ENCODE peak calls at places on chromosomes 7 and 10, in six cellular contexts. H, M, T, X, F and P are unnamed samples. For H3K4me1, the result is how much of the 10 kb centered on the place peaks cover.

GRCh38 chr10:120262857-120263547 is 194.0 kb upstream of the PLPP4 start:
- DNase-seq in M (no peak), T (peak), H (no peak), X (no peak), F (peak), P (no peak)

GRCh38 chr7:66535414-66536329 is 93.0 kb upstream of the KCTD7 start:
- DNase-seq in X (peak), H (no peak), T (no peak), M (no peak), F (no peak), P (no peak)

GRCh38 chr10:4028838-4029583 is 244.0 kb upstream of the KLF6 start:
- DNase-seq in T (no peak), X (no peak), H (no peak), F (no peak), M (no peak), P (no peak)

GRCh38 chr10:74113546-74113945 is 37.1 kb downstream of the AP3M1 start:
- DNase-seq in H (no peak), T (peak), F (peak), M (no peak), X (no peak), P (no peak)

GRCh38 chr10:29702288-29703164 is 67.8 kb upstream of the SVIL start:
- DNase-seq in F (no peak), H (no peak), M (no peak), T (peak), X (no peak), P (no peak)

GRCh38 chr7:45682358-45682735 is 108.2 kb downstream of the ADCY1 start:
- DNase-seq in F (no peak), X (no peak), M (no peak), H (no peak), T (no peak), P (no peak)

GRCh38 chr7:157602581-157602980 is 265.8 kb downstream of the DNAJB6 start:
- DNase-seq in H (no peak), F (no peak), X (no peak), T (no peak), M (no peak), P (no peak)

GRCh38 chr7:124566576-124566975 is 199.0 kb downstream of the GPR37 start:
- DNase-seq in T (no peak), H (peak), X (no peak), F (peak), M (peak), P (no peak)

GRCh38 chr10:113709221-113709838 is 29.6 kb downstream of the CASP7 start:
- DNase-seq in F (peak), H (no peak), X (peak), T (peak), M (no peak), P (no peak)

GRCh38 chr7:129213828-129214227 is 11.0 kb upstream of the AHCYL2 start:
- DNase-seq in X (peak), F (peak), M (peak), T (no peak), H (peak), P (peak)

GRCh38 chr7:79979437-79979836 is 155.2 kb upstream of the GNAI1 start:
- DNase-seq in F (peak), T (peak), X (no peak), H (no peak), M (no peak), P (no peak)

GRCh38 chr10:13054844-13055243 is 45.1 kb upstream of the OPTN start:
- DNase-seq in X (no peak), M (no peak), F (no peak), H (no peak), T (no peak), P (no peak)

GRCh38 chr10:112184052-112184371 is 447 bp upstream of the GPAM start:
- DNase-seq in T (no peak), F (peak), H (no peak), X (no peak), M (no peak), P (no peak)

GRCh38 chr10:121539757-121540156 is 58.5 kb downstream of the FGFR2 start:
- DNase-seq in X (no peak), M (no peak), F (no peak), T (no peak), H (no peak), P (no peak)

GRCh38 chr7:100799037-100799896 is 28.1 kb downstream of the EPHB4 start:
- DNase-seq in T (peak), H (peak), X (peak), M (peak), F (peak), P (peak)

GRCh38 chr10:114384181-114384580 is 20.1 kb downstream of the AFAP1L2 start:
- DNase-seq in T (no peak), M (no peak), H (no peak), F (no peak), X (no peak), P (no peak)

GRCh38 chr10:76023007-76023406 is 591.6 kb downstream of the LRMDA start:
- DNase-seq in X (no peak), M (no peak), H (no peak), T (no peak), F (no peak), P (no peak)

GRCh38 chr10:107437921-107438320 is 273.4 kb upstream of the SORCS1 start:
- DNase-seq in M (no peak), F (no peak), T (no peak), H (no peak), X (no peak), P (no peak)

GRCh38 chr7:16062269-16062668 is 359.1 kb downstream of the CRPPA start:
- DNase-seq in M (no peak), X (no peak), F (peak), H (no peak), T (peak), P (no peak)

GRCh38 chr7:127847641-127848040 is 183.6 kb downstream of the LRRC4 start:
- DNase-seq in X (no peak), T (no peak), H (no peak), M (no peak), F (no peak), P (no peak)

GRCh38 chr7:155343150-155343549 is 45.5 kb downstream of the INSIG1 start:
- DNase-seq in T (no peak), M (no peak), H (no peak), X (no peak), F (no peak), P (no peak)

GRCh38 chr7:40733111-40733510 is 598.3 kb downstream of the SUGCT start:
- DNase-seq in F (no peak), T (no peak), H (no peak), M (no peak), X (no peak), P (no peak)

GRCh38 chr7:51070163-51070562 is 246.4 kb downstream of the COBL start:
- DNase-seq in M (no peak), T (peak), H (no peak), X (no peak), F (peak), P (no peak)

GRCh38 chr7:144738708-144739314 is 97.0 kb downstream of the TPK1 start:
- DNase-seq in M (peak), T (peak), H (peak), X (peak), F (peak), P (peak)

GRCh38 chr7:87330942-87331341 is 14.5 kb upstream of the CROT start:
- DNase-seq in T (no peak), H (peak), X (no peak), F (no peak), M (no peak), P (peak)

GRCh38 chr10:4721994-4722753 is 103.8 kb upstream of the AKR1E2 start:
- DNase-seq in T (peak), H (no peak), X (peak), M (no peak), F (peak), P (no peak)

GRCh38 chr7:157770716-157771320 is 434.0 kb downstream of the DNAJB6 start:
- DNase-seq in X (no peak), F (no peak), T (no peak), H (no peak), M (no peak), P (no peak)

GRCh38 chr7:158816995-158817394 is 12.3 kb downstream of the ESYT2 start:
- DNase-seq in T (no peak), H (no peak), M (no peak), X (peak), F (peak), P (no peak)

GRCh38 chr7:112449353-112449752 is 907 bp upstream of the IFRD1 start:
- DNase-seq in M (no peak), T (peak), X (peak), H (no peak), F (peak), P (peak)

GRCh38 chr10:110335314-110336064 is 30.8 kb upstream of the SMNDC1 start:
- DNase-seq in M (no peak), X (no peak), T (no peak), H (no peak), F (no peak), P (no peak)

GRCh38 chr7:14690486-14690885 is 212.1 kb downstream of the DGKB start:
- DNase-seq in F (no peak), M (no peak), H (no peak), T (no peak), X (no peak), P (no peak)

GRCh38 chr10:35140126-35140525 is 13.5 kb downstream of the CREM start:
- DNase-seq in H (no peak), F (no peak), T (no peak), X (no peak), M (no peak), P (no peak)

GRCh38 chr10:34815174-34816066 is at the start of gene PARD3:
- DNase-seq in X (peak), T (peak), M (peak), F (peak), H (peak), P (no peak)

GRCh38 chr7:95478139-95479037 is 7.4 kb upstream of the ASB4 start:
- DNase-seq in M (peak), F (no peak), X (peak), T (peak), H (peak), P (no peak)

GRCh38 chr7:150962743-150963399 is 15.2 kb downstream of the KCNH2 start:
- DNase-seq in F (peak), T (peak), M (peak), X (peak), H (peak), P (peak)

GRCh38 chr7:115047968-115048720 is 126.2 kb downstream of the MDFIC start:
- DNase-seq in H (no peak), F (no peak), T (peak), M (no peak), X (no peak), P (no peak)

GRCh38 chr10:112946649-112947048 is 3.4 kb upstream of the TCF7L2 start:
- DNase-seq in M (no peak), X (peak), F (no peak), T (no peak), H (no peak), P (no peak)

GRCh38 chr7:63073286-63073685 is 925.4 kb upstream of the ZNF722 start:
- DNase-seq in M (no peak), F (no peak), H (no peak), T (no peak), X (no peak), P (no peak)
- TF ChIP-seq EZH2phosphoT487 in M (no peak), F (no peak), H (no peak), T (no peak), X (no peak), P (no peak)

DNA sequence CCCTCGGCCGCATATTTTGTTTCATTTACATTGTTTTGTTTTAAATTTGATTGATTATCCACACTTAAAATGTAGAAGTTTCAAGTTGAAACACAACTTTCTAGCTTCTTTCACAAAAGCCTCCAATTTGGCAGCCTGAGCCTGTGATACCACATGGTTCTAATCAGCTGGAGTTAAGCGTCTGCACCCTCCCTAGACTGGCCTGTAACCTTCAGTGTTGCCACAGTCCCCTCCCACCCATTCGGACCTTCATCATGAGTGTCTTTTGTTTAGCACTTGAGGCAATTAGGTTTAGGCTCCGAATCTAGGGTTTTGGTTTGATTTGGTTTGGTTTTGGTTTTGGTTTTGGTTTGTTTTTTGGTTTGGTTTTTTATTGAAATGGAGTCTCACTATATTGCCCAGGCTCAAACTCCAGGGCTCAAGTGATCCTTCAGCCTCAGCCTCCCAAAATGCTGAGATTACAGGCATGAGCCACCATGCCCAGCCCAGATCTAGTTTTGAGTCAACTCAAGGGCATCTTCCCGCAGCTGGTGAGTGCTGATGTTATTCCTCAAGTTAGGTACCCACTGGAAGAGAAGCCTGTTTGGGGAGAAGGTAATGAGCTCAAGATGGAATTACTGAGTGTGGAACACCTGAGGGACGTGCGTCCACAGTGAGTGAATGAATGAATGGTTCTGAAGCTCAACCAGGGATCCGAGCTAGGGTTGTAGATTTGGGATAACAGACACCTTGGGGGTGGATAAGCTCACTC is 201.4 kb downstream of the HECW1 start:
- DNase-seq in F (no peak), H (no peak), T (no peak), M (no peak), X (no peak), P (no peak)
- H3K27ac ChIP-seq in F (no peak), H (no peak), T (no peak), M (no peak), X (no peak), P (no peak)

GRCh38 chr10:44854693-44855350 is 56.3 kb upstream of the TMEM72 start:
- DNase-seq in H (peak), T (no peak), X (no peak), F (no peak), M (no peak), P (no peak)

GRCh38 chr10:44858988-44859387 is 52.1 kb upstream of the TMEM72 start:
- DNase-seq in X (no peak), H (no peak), T (peak), M (no peak), F (peak), P (no peak)

GRCh38 chr10:44858017-44858371 is 53.1 kb upstream of the TMEM72 start:
- DNase-seq in F (no peak), M (no peak), H (no peak), T (no peak), X (no peak), P (no peak)

GRCh38 chr10:44859546-44860285 is 51.4 kb upstream of the TMEM72 start:
- DNase-seq in M (no peak), X (no peak), F (no peak), H (no peak), T (no peak), P (no peak)

GRCh38 chr10:44857363-44858016 is 53.6 kb upstream of the TMEM72 start:
- DNase-seq in T (peak), M (peak), H (peak), F (peak), X (peak), P (peak)
- H3K4me1 ChIP-seq in T (under half), M (under half), H (under half), F (under half), X (under half), P (under half)

GRCh38 chr10:26859241-26860025 is 1.3 kb downstream of the ABI1 start:
- DNase-seq in M (no peak), F (no peak), T (peak), H (peak), X (peak), P (no peak)

GRCh38 chr10:26861326-26861998 is 704 bp upstream of the ABI1 start:
- DNase-seq in F (no peak), H (no peak), M (no peak), X (no peak), T (no peak), P (no peak)

GRCh38 chr10:26858707-26859034 is 2.1 kb downstream of the ABI1 start:
- DNase-seq in F (peak), T (peak), H (no peak), X (no peak), M (no peak), P (peak)

GRCh38 chr10:26860542-26861325 is at the start of gene ABI1:
- DNase-seq in F (peak), T (peak), M (peak), H (peak), X (peak), P (peak)

GRCh38 chr10:26860026-26860541 is 674 bp downstream of the ABI1 start:
- DNase-seq in F (peak), H (peak), M (peak), X (peak), T (peak), P (peak)
- TF ChIP-seq EZH2phosphoT487 in F (no peak), H (no peak), M (no peak), X (no peak), T (no peak), P (no peak)

GRCh38 chr7:47764746-47765145 is 182.8 kb upstream of the TNS3 start:
- DNase-seq in F (no peak), H (no peak), X (no peak), M (no peak), T (no peak), P (no peak)
- H3K27ac ChIP-seq in F (peak), H (no peak), X (peak), M (no peak), T (no peak), P (no peak)

DNA sequence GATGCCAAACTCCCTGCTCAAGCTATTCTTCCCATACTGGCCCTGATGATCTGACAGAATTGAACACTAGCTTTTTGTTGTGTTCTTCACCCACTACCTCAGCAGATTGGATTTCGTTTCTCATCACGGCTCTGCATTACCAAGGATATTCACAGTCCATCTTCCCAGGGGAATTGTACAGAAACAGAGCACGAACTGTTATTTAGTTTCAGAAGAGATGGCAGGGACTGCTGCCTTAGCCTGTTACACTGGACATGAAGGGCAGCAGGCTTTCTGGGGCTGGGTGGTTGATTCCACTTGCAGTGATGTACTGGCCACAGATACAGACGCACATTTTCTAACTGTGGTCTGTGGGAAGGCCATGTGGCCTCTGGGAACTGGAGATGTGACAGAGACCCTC is 82.0 kb downstream of the RNF216 start:
- DNase-seq in T (no peak), X (no peak), H (no peak), F (no peak), M (no peak), P (no peak)
- H3K4me1 ChIP-seq in T (under half), X (half or more), H (under half), F (under half), M (under half), P (under half)

GRCh38 chr7:1246871-1247526 is 14.3 kb downstream of the UNCX start:
- DNase-seq in T (no peak), X (no peak), M (no peak), H (peak), F (no peak), P (no peak)
- TF ChIP-seq EZH2phosphoT487 in T (peak), X (no peak), M (no peak), H (peak), F (peak), P (no peak)

DNA sequence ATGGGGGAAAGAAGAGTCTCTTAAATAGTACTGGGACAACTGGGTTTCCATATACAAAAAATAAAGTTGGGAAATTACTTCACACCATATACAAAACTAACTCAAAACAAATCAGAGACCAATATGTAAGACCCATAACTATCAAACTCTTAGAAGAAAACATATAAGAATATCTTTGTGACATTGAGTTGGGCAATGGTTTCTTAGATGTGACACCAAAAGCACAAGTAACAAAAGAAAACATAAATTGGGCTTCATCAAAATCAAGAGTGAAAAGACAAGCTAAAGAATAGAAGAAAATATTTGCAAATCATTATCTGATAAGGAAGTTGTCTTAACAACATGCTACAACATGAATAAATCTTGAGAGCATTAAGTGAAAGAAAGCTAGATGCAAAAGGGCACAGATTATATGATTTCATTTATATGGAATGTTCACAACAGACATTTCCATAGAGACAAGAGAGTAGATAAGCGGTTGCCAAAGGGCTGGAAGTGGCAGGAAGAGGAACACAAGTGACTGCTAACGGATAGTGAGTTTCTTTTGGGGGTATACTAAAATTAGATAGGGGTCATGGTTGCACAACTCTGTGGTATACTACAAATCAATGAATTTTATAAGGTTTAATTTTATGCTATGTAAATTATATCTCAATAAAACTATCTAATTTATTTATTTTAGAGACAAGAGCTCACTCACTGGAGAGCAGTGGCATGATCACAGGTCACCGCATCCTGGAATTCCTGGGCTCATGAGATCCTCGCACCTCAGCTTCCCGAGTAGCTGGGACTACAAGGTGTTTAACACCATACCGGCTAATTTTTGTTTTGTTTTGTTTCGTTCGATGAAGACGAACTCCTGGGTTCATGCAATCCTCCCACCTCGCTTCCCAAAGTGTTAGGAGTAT is 35.4 kb downstream of the JMJD1C start:
- DNase-seq in X (peak), T (peak), H (no peak), M (no peak), F (peak), P (no peak)
- H3K27ac ChIP-seq in X (peak), T (peak), H (no peak), M (peak), F (peak), P (no peak)

GRCh38 chr10:42548254-42548653 is 90.1 kb downstream of the ZNF33B start:
- DNase-seq in T (no peak), H (no peak), F (no peak), X (no peak), M (no peak), P (no peak)
- H3K4me1 ChIP-seq in T (under half), H (under half), F (under half), X (under half), M (under half), P (under half)